ENCODE peak calls at places on chromosomes 16 and 17, in nine cellular contexts. F, A, G, Z, W, K, V, N and E are unnamed samples.

GRCh38 chr16:29820730-29821662 is 734 bp downstream of the MVP start:
- DNase-seq in A (no peak), Z (no peak), V (no peak), G (peak), W (peak), N (peak), F (peak), K (no peak), E (no peak)

GRCh38 chr17:8144401-8145295 is 7.6 kb downstream of the PER1 start:
- DNase-seq in W (no peak), F (no peak), Z (no peak), K (no peak), G (no peak), A (no peak), V (no peak), N (no peak), E (no peak)

GRCh38 chr16:24302636-24303035 is 46.5 kb downstream of the CACNG3 start:
- DNase-seq in A (no peak), F (no peak), Z (no peak), N (no peak), V (no peak), G (no peak), K (no peak), W (no peak), E (no peak)

GRCh38 chr17:76675648-76676047 is 32.1 kb upstream of the ST6GALNAC1 start:
- DNase-seq in W (no peak), V (no peak), F (no peak), A (no peak), Z (no peak), K (no peak), G (no peak), N (no peak), E (no peak)

GRCh38 chr16:9971907-9972306 is 210.3 kb downstream of the GRIN2A start:
- DNase-seq in A (no peak), G (no peak), Z (no peak), F (no peak), K (no peak), V (no peak), N (no peak), W (no peak), E (no peak)

GRCh38 chr16:17887963-17888362 is 417.2 kb upstream of the XYLT1 start:
- DNase-seq in A (no peak), V (no peak), G (no peak), W (no peak), F (no peak), Z (no peak), N (no peak), K (no peak), E (no peak)

GRCh38 chr17:32174889-32175288 is 32.6 kb downstream of the RHOT1 start:
- DNase-seq in N (no peak), F (no peak), A (no peak), K (no peak), V (no peak), Z (no peak), W (no peak), G (no peak), E (no peak)

GRCh38 chr16:11580451-11581086 is 6.2 kb downstream of the LITAF start:
- DNase-seq in W (no peak), G (no peak), A (no peak), Z (no peak), K (no peak), V (no peak), F (no peak), N (no peak), E (no peak)

GRCh38 chr17:35084987-35085386 is 21.5 kb upstream of the RFFL start:
- DNase-seq in Z (no peak), F (peak), G (peak), V (no peak), W (no peak), A (no peak), K (no peak), N (peak), E (no peak)

GRCh38 chr16:20611975-20612471 is 35.9 kb upstream of the ACSM2B start:
- DNase-seq in G (no peak), W (no peak), Z (no peak), N (no peak), A (no peak), V (no peak), K (no peak), F (no peak), E (no peak)

GRCh38 chr16:10866196-10866976 is 10.6 kb upstream of the CIITA start:
- DNase-seq in G (no peak), V (no peak), W (no peak), Z (no peak), F (no peak), N (no peak), K (no peak), A (no peak), E (no peak)

GRCh38 chr16:11212819-11213196 is 43.2 kb downstream of the SOCS1 start:
- DNase-seq in V (no peak), F (no peak), G (no peak), Z (no peak), N (no peak), W (no peak), A (no peak), K (no peak), E (no peak)

GRCh38 chr17:44971776-44972483 is 3.8 kb upstream of the C1QL1 start:
- DNase-seq in Z (no peak), K (no peak), W (no peak), N (peak), G (no peak), V (no peak), A (peak), F (peak), E (peak)

GRCh38 chr17:49021095-49021767 is 24.0 kb downstream of the IGF2BP1 start:
- DNase-seq in W (no peak), N (no peak), A (no peak), Z (no peak), F (peak), K (no peak), V (no peak), G (no peak), E (peak)

GRCh38 chr16:71360378-71360777 is 1.9 kb downstream of the CALB2 start:
- DNase-seq in F (peak), Z (no peak), K (no peak), G (no peak), V (peak), W (no peak), N (peak), A (no peak), E (peak)

GRCh38 chr16:54546481-54546880 is 259.9 kb upstream of the IRX3 start:
- DNase-seq in V (no peak), F (no peak), A (no peak), K (no peak), Z (no peak), W (no peak), N (no peak), G (no peak), E (no peak)

GRCh38 chr17:41177727-41178271 is at the start of gene KRTAP4-2:
- DNase-seq in Z (no peak), N (no peak), K (no peak), A (no peak), F (no peak), G (no peak), W (no peak), V (no peak), E (no peak)

GRCh38 chr16:80176114-80176513 is 364.7 kb upstream of the DYNLRB2 start:
- DNase-seq in G (no peak), K (no peak), W (no peak), F (no peak), V (no peak), N (peak), Z (no peak), A (no peak), E (no peak)

GRCh38 chr17:62701706-62702085 is 74.2 kb downstream of the MRC2 start:
- DNase-seq in F (no peak), N (no peak), W (no peak), A (no peak), V (no peak), Z (no peak), G (no peak), K (no peak), E (no peak)